ENCODE peak calls at places on chromosomes 12 and 14, in eight cellular contexts. W is HepG2, V is HCT116, D is K562, C is GM12878, Y is H1, S is GM23338, O is SK-N-SH. L is an unnamed sample.

GRCh38 chr14:61368061-61368710 is 46.8 kb downstream of the PRKCH start:
- DNase-seq in W (no peak), V (no peak), D (no peak), C (no peak), Y (no peak), S (no peak), O (peak), L (no peak)

GRCh38 chr12:62194616-62195015 is 65.6 kb upstream of the USP15 start:
- DNase-seq in W (no peak), V (no peak), D (no peak), C (no peak), Y (no peak), S (no peak), O (no peak), L (no peak)

GRCh38 chr14:31224808-31225207 is 17.2 kb upstream of the HECTD1 start:
- DNase-seq in W (no peak), V (no peak), D (no peak), C (no peak), Y (no peak), S (no peak), O (no peak), L (no peak)

GRCh38 chr12:77116277-77116676 is 50.9 kb upstream of the E2F7 start:
- DNase-seq in W (no peak), V (no peak), D (no peak), C (no peak), Y (no peak), S (no peak), O (no peak), L (peak)

GRCh38 chr14:51539571-51540037 is 112.1 kb upstream of the FRMD6 start:
- DNase-seq in W (no peak), V (no peak), D (no peak), C (no peak), Y (peak), S (peak), O (no peak), L (peak)

GRCh38 chr12:62886796-62887195 is 48.2 kb downstream of the PPM1H start:
- DNase-seq in W (no peak), V (no peak), D (no peak), C (no peak), Y (no peak), S (no peak), O (no peak), L (no peak)

GRCh38 chr12:571795-572531 is 91.3 kb downstream of the NINJ2 start:
- DNase-seq in W (peak), V (peak), D (no peak), C (no peak), Y (no peak), S (no peak), O (no peak), L (peak)

GRCh38 chr12:57179331-57180086 is 32.1 kb upstream of the LRP1-AS start:
- DNase-seq in W (no peak), V (no peak), D (no peak), C (no peak), Y (no peak), S (no peak), O (no peak), L (no peak)

GRCh38 chr12:106598003-106598402 is 15.2 kb downstream of the RFX4 start:
- DNase-seq in W (no peak), V (no peak), D (no peak), C (no peak), Y (no peak), S (no peak), O (no peak), L (peak)

GRCh38 chr12:66555113-66555512 is 123.8 kb downstream of the GRIP1 start:
- DNase-seq in W (no peak), V (no peak), D (no peak), C (no peak), Y (no peak), S (peak), O (no peak), L (no peak)

GRCh38 chr12:48795550-48796455 is 6.9 kb upstream of the ADCY6 start:
- DNase-seq in W (peak), V (peak), D (peak), C (peak), Y (no peak), S (peak), O (peak), L (peak)
- H3K4me2 ChIP-seq in W (peak), V (peak), D (peak), C (no peak), Y (no peak), S (no peak), O (no peak), L (no peak)

GRCh38 chr12:26499979-26500640 is 304.7 kb downstream of the SSPN start:
- DNase-seq in W (no peak), V (no peak), D (no peak), C (no peak), Y (no peak), S (no peak), O (no peak), L (no peak)
- TF ChIP-seq POLR2AphosphoS5 in W (no peak), V (no peak), D (no peak), C (no peak), Y (no peak), S (no peak), O (no peak), L (no peak)

GRCh38 chr12:49293056-49293956 is 1.6 kb upstream of the PRPH start:
- DNase-seq in W (no peak), V (no peak), D (no peak), C (no peak), Y (no peak), S (peak), O (peak), L (no peak)
- H3K4me2 ChIP-seq in W (peak), V (no peak), D (no peak), C (no peak), Y (peak), S (peak), O (peak), L (no peak)

GRCh38 chr14:68137704-68138619 is 318.4 kb downstream of the RAD51B start:
- DNase-seq in W (peak), V (peak), D (peak), C (no peak), Y (peak), S (peak), O (peak), L (peak)
- TF ChIP-seq POLR2AphosphoS5 in W (no peak), V (no peak), D (no peak), C (no peak), Y (no peak), S (no peak), O (peak), L (no peak)

L was measured in endothelial cell of umbilical vein.